ENCODE peak calls at places on chromosomes 1 and 21, in nine cellular contexts. One of them, this sample, is unnamed. For H3K4me1, the result is how much of the 10 kb centered on the place peaks cover.

GRCh38 chr1:114037952-114038867 is 58.9 kb downstream of the OLFML3 start:
- DNase-seq in fibroblast of lung: no peak
- DNase-seq in transverse colon: no peak
- DNase-seq in effector memory CD4-positive, alpha-beta T cell: no peak
- DNase-seq in pancreas: no peak
- DNase-seq in IMR-90: no peak
- DNase-seq in ovary: no peak
- DNase-seq in CD8-positive, alpha-beta memory T cell: no peak
- DNase-seq in neural progenitor cell: peak
- DNase-seq in this sample: no peak

GRCh38 chr1:31669786-31670582 is 25.3 kb upstream of the PEF1 start:
- DNase-seq in fibroblast of lung: peak
- DNase-seq in transverse colon: peak
- DNase-seq in effector memory CD4-positive, alpha-beta T cell: peak
- DNase-seq in pancreas: peak
- DNase-seq in IMR-90: peak
- DNase-seq in ovary: peak
- DNase-seq in CD8-positive, alpha-beta memory T cell: peak
- DNase-seq in neural progenitor cell: peak
- DNase-seq in this sample: no peak

GRCh38 chr1:117928881-117929339 is 511 bp downstream of the GDAP2 start:
- DNase-seq in fibroblast of lung: peak
- DNase-seq in transverse colon: peak
- DNase-seq in effector memory CD4-positive, alpha-beta T cell: peak
- DNase-seq in pancreas: peak
- DNase-seq in IMR-90: peak
- DNase-seq in ovary: no peak
- DNase-seq in CD8-positive, alpha-beta memory T cell: peak
- DNase-seq in neural progenitor cell: peak
- DNase-seq in this sample: peak

GRCh38 chr1:205396972-205397616 is 24.8 kb downstream of the LEMD1 start:
- DNase-seq in fibroblast of lung: peak
- DNase-seq in transverse colon: peak
- DNase-seq in effector memory CD4-positive, alpha-beta T cell: peak
- DNase-seq in pancreas: peak
- DNase-seq in IMR-90: peak
- DNase-seq in ovary: no peak
- DNase-seq in CD8-positive, alpha-beta memory T cell: peak
- DNase-seq in neural progenitor cell: peak
- DNase-seq in this sample: peak

GRCh38 chr1:99106274-99106673 is 101.6 kb upstream of the PLPPR5 start:
- DNase-seq in fibroblast of lung: no peak
- DNase-seq in transverse colon: no peak
- DNase-seq in effector memory CD4-positive, alpha-beta T cell: no peak
- DNase-seq in pancreas: no peak
- DNase-seq in IMR-90: no peak
- DNase-seq in ovary: no peak
- DNase-seq in CD8-positive, alpha-beta memory T cell: no peak
- DNase-seq in neural progenitor cell: no peak
- DNase-seq in this sample: no peak

GRCh38 chr1:21297975-21298374 is 7.7 kb upstream of the ECE1 start:
- DNase-seq in fibroblast of lung: peak
- DNase-seq in transverse colon: peak
- DNase-seq in effector memory CD4-positive, alpha-beta T cell: no peak
- DNase-seq in pancreas: no peak
- DNase-seq in IMR-90: no peak
- DNase-seq in ovary: no peak
- DNase-seq in CD8-positive, alpha-beta memory T cell: no peak
- DNase-seq in neural progenitor cell: no peak
- DNase-seq in this sample: no peak

GRCh38 chr1:228336308-228337030 is 70.2 kb downstream of the TRIM11 start:
- DNase-seq in fibroblast of lung: no peak
- DNase-seq in transverse colon: peak
- DNase-seq in effector memory CD4-positive, alpha-beta T cell: no peak
- DNase-seq in pancreas: no peak
- DNase-seq in IMR-90: peak
- DNase-seq in ovary: peak
- DNase-seq in CD8-positive, alpha-beta memory T cell: peak
- DNase-seq in neural progenitor cell: no peak
- DNase-seq in this sample: no peak

GRCh38 chr21:14523234-14523633 is 22.9 kb downstream of the SAMSN1 start:
- DNase-seq in fibroblast of lung: no peak
- DNase-seq in transverse colon: no peak
- DNase-seq in effector memory CD4-positive, alpha-beta T cell: no peak
- DNase-seq in pancreas: no peak
- DNase-seq in IMR-90: no peak
- DNase-seq in ovary: no peak
- DNase-seq in CD8-positive, alpha-beta memory T cell: no peak
- DNase-seq in neural progenitor cell: no peak
- DNase-seq in this sample: no peak

GRCh38 chr1:19450811-19451564 is 34.4 kb downstream of the CAPZB start:
- DNase-seq in fibroblast of lung: peak
- DNase-seq in transverse colon: no peak
- DNase-seq in effector memory CD4-positive, alpha-beta T cell: no peak
- DNase-seq in pancreas: no peak
- DNase-seq in IMR-90: peak
- DNase-seq in ovary: no peak
- DNase-seq in CD8-positive, alpha-beta memory T cell: no peak
- DNase-seq in neural progenitor cell: no peak
- DNase-seq in this sample: no peak

GRCh38 chr1:19454265-19455198 is 30.8 kb downstream of the CAPZB start:
- DNase-seq in fibroblast of lung: no peak
- DNase-seq in transverse colon: no peak
- DNase-seq in effector memory CD4-positive, alpha-beta T cell: no peak
- DNase-seq in pancreas: no peak
- DNase-seq in IMR-90: no peak
- DNase-seq in ovary: no peak
- DNase-seq in CD8-positive, alpha-beta memory T cell: no peak
- DNase-seq in neural progenitor cell: no peak
- DNase-seq in this sample: no peak

GRCh38 chr1:19453843-19454242 is 31.5 kb downstream of the CAPZB start:
- DNase-seq in fibroblast of lung: no peak
- DNase-seq in transverse colon: no peak
- DNase-seq in effector memory CD4-positive, alpha-beta T cell: no peak
- DNase-seq in pancreas: no peak
- DNase-seq in IMR-90: no peak
- DNase-seq in ovary: no peak
- DNase-seq in CD8-positive, alpha-beta memory T cell: no peak
- DNase-seq in neural progenitor cell: no peak
- DNase-seq in this sample: no peak

GRCh38 chr1:19449454-19450228 is 35.7 kb downstream of the CAPZB start:
- DNase-seq in fibroblast of lung: no peak
- DNase-seq in transverse colon: no peak
- DNase-seq in effector memory CD4-positive, alpha-beta T cell: no peak
- DNase-seq in pancreas: no peak
- DNase-seq in IMR-90: no peak
- DNase-seq in ovary: no peak
- DNase-seq in CD8-positive, alpha-beta memory T cell: no peak
- DNase-seq in neural progenitor cell: no peak
- DNase-seq in this sample: no peak

GRCh38 chr1:19452221-19452663 is 33.1 kb downstream of the CAPZB start:
- DNase-seq in fibroblast of lung: peak
- DNase-seq in transverse colon: no peak
- DNase-seq in effector memory CD4-positive, alpha-beta T cell: no peak
- DNase-seq in pancreas: no peak
- DNase-seq in IMR-90: peak
- DNase-seq in ovary: no peak
- DNase-seq in CD8-positive, alpha-beta memory T cell: no peak
- DNase-seq in neural progenitor cell: no peak
- DNase-seq in this sample: no peak
- H3K4me1 ChIP-seq in fibroblast of lung: half or more
- H3K4me1 ChIP-seq in transverse colon: half or more
- H3K4me1 ChIP-seq in effector memory CD4-positive, alpha-beta T cell: half or more
- H3K4me1 ChIP-seq in pancreas: under half
- H3K4me1 ChIP-seq in IMR-90: half or more
- H3K4me1 ChIP-seq in ovary: half or more
- H3K4me1 ChIP-seq in CD8-positive, alpha-beta memory T cell: half or more
- H3K4me1 ChIP-seq in neural progenitor cell: under half
- H3K4me1 ChIP-seq in this sample: under half

DNA sequence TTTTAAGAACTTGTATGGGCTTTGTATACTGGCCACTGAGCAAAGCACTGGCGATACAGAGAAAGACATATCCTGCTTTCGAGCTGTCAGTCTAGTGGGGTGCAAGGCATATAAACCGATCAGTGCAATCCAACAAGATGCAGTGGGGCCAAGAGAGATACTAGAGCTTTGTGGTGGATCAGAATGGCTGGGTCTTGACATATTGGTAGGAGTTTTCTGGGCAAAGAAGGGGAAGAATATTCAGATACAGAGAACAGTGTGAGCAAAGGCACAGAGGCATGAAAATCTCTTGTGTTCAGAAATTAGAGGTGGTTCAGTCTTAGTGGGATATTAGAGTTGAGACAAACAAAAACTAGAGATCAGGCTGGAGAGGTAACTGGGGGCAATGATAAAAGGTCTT is 49.2 kb downstream of the FOXO6 start:
- DNase-seq in fibroblast of lung: no peak
- DNase-seq in transverse colon: no peak
- DNase-seq in effector memory CD4-positive, alpha-beta T cell: no peak
- DNase-seq in pancreas: no peak
- DNase-seq in IMR-90: no peak
- DNase-seq in ovary: no peak
- DNase-seq in CD8-positive, alpha-beta memory T cell: no peak
- DNase-seq in neural progenitor cell: no peak
- DNase-seq in this sample: no peak
- H3K4me1 ChIP-seq in fibroblast of lung: under half
- H3K4me1 ChIP-seq in transverse colon: under half
- H3K4me1 ChIP-seq in effector memory CD4-positive, alpha-beta T cell: under half
- H3K4me1 ChIP-seq in pancreas: under half
- H3K4me1 ChIP-seq in IMR-90: under half
- H3K4me1 ChIP-seq in ovary: under half
- H3K4me1 ChIP-seq in CD8-positive, alpha-beta memory T cell: under half
- H3K4me1 ChIP-seq in neural progenitor cell: under half
- H3K4me1 ChIP-seq in this sample: under half

GRCh38 chr1:23558872-23559135 is 497 bp downstream of the ID3 start:
- DNase-seq in fibroblast of lung: no peak
- DNase-seq in transverse colon: no peak
- DNase-seq in effector memory CD4-positive, alpha-beta T cell: no peak
- DNase-seq in pancreas: no peak
- DNase-seq in IMR-90: no peak
- DNase-seq in ovary: no peak
- DNase-seq in CD8-positive, alpha-beta memory T cell: no peak
- DNase-seq in neural progenitor cell: no peak
- DNase-seq in this sample: no peak

GRCh38 chr1:23555949-23556640 is 3.2 kb downstream of the ID3 start:
- DNase-seq in fibroblast of lung: peak
- DNase-seq in transverse colon: peak
- DNase-seq in effector memory CD4-positive, alpha-beta T cell: no peak
- DNase-seq in pancreas: peak
- DNase-seq in IMR-90: peak
- DNase-seq in ovary: peak
- DNase-seq in CD8-positive, alpha-beta memory T cell: no peak
- DNase-seq in neural progenitor cell: peak
- DNase-seq in this sample: no peak

GRCh38 chr1:23556661-23557470 is 2.4 kb downstream of the ID3 start:
- DNase-seq in fibroblast of lung: peak
- DNase-seq in transverse colon: peak
- DNase-seq in effector memory CD4-positive, alpha-beta T cell: no peak
- DNase-seq in pancreas: peak
- DNase-seq in IMR-90: peak
- DNase-seq in ovary: no peak
- DNase-seq in CD8-positive, alpha-beta memory T cell: no peak
- DNase-seq in neural progenitor cell: peak
- DNase-seq in this sample: no peak

GRCh38 chr1:23558140-23558871 is 995 bp downstream of the ID3 start:
- DNase-seq in fibroblast of lung: peak
- DNase-seq in transverse colon: peak
- DNase-seq in effector memory CD4-positive, alpha-beta T cell: peak
- DNase-seq in pancreas: peak
- DNase-seq in IMR-90: peak
- DNase-seq in ovary: peak
- DNase-seq in CD8-positive, alpha-beta memory T cell: no peak
- DNase-seq in neural progenitor cell: peak
- DNase-seq in this sample: no peak

DNA sequence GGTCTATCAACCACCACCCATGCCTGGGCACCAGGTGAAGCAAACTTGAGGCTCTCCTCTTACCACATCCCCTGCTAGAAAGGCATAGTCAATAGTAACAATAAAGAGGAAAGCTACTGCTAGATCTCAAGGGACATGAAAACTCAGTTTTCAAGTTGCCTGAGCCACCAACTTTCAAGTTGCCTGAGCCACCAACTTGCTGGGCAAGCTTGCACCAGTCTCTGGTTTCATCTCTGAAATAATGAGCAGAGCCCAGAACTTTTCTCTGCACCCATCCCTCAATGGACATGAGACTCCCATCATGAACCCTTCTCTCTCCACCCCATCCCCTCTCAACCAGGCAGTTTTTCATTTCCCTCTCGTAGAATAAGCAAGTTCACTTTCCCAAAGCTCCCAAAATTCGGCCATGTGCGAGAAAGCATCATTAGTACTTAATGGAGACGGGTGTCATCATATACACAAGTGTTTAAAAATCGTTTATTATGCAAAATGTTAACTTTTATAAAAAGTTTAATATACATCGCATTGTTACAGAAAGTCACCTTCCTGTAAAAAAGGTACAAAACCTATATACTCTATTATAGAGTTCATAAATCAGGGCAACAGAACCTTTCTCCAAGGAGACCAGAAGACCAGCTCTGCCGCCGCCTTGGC is 1.7 kb downstream of the ID3 start:
- DNase-seq in fibroblast of lung: no peak
- DNase-seq in transverse colon: no peak
- DNase-seq in effector memory CD4-positive, alpha-beta T cell: no peak
- DNase-seq in pancreas: no peak
- DNase-seq in IMR-90: peak
- DNase-seq in ovary: no peak
- DNase-seq in CD8-positive, alpha-beta memory T cell: no peak
- DNase-seq in neural progenitor cell: no peak
- DNase-seq in this sample: no peak
- H3K4me1 ChIP-seq in fibroblast of lung: under half
- H3K4me1 ChIP-seq in transverse colon: under half
- H3K4me1 ChIP-seq in effector memory CD4-positive, alpha-beta T cell: under half
- H3K4me1 ChIP-seq in pancreas: under half
- H3K4me1 ChIP-seq in IMR-90: under half
- H3K4me1 ChIP-seq in ovary: under half
- H3K4me1 ChIP-seq in CD8-positive, alpha-beta memory T cell: half or more
- H3K4me1 ChIP-seq in neural progenitor cell: half or more
- H3K4me1 ChIP-seq in this sample: under half

GRCh38 chr21:38984982-38985422 is 179.3 kb downstream of the ETS2 start:
- DNase-seq in fibroblast of lung: peak
- DNase-seq in transverse colon: no peak
- DNase-seq in effector memory CD4-positive, alpha-beta T cell: no peak
- DNase-seq in pancreas: no peak
- DNase-seq in IMR-90: peak
- DNase-seq in ovary: peak
- DNase-seq in CD8-positive, alpha-beta memory T cell: no peak
- DNase-seq in neural progenitor cell: no peak
- DNase-seq in this sample: no peak

GRCh38 chr21:38985423-38986378 is 180.0 kb downstream of the ETS2 start:
- DNase-seq in fibroblast of lung: peak
- DNase-seq in transverse colon: peak
- DNase-seq in effector memory CD4-positive, alpha-beta T cell: no peak
- DNase-seq in pancreas: no peak
- DNase-seq in IMR-90: peak
- DNase-seq in ovary: peak
- DNase-seq in CD8-positive, alpha-beta memory T cell: no peak
- DNase-seq in neural progenitor cell: no peak
- DNase-seq in this sample: no peak

GRCh38 chr21:38983560-38983959 is 177.8 kb downstream of the ETS2 start:
- DNase-seq in fibroblast of lung: no peak
- DNase-seq in transverse colon: no peak
- DNase-seq in effector memory CD4-positive, alpha-beta T cell: no peak
- DNase-seq in pancreas: no peak
- DNase-seq in IMR-90: no peak
- DNase-seq in ovary: no peak
- DNase-seq in CD8-positive, alpha-beta memory T cell: no peak
- DNase-seq in neural progenitor cell: no peak
- DNase-seq in this sample: no peak

GRCh38 chr21:38982804-38983203 is 177.1 kb downstream of the ETS2 start:
- DNase-seq in fibroblast of lung: no peak
- DNase-seq in transverse colon: no peak
- DNase-seq in effector memory CD4-positive, alpha-beta T cell: no peak
- DNase-seq in pancreas: no peak
- DNase-seq in IMR-90: no peak
- DNase-seq in ovary: no peak
- DNase-seq in CD8-positive, alpha-beta memory T cell: no peak
- DNase-seq in neural progenitor cell: no peak
- DNase-seq in this sample: no peak

GRCh38 chr21:38984568-38984967 is 178.8 kb downstream of the ETS2 start:
- DNase-seq in fibroblast of lung: no peak
- DNase-seq in transverse colon: no peak
- DNase-seq in effector memory CD4-positive, alpha-beta T cell: no peak
- DNase-seq in pancreas: no peak
- DNase-seq in IMR-90: no peak
- DNase-seq in ovary: no peak
- DNase-seq in CD8-positive, alpha-beta memory T cell: no peak
- DNase-seq in neural progenitor cell: no peak
- DNase-seq in this sample: no peak
- H3K4me1 ChIP-seq in fibroblast of lung: under half
- H3K4me1 ChIP-seq in transverse colon: under half
- H3K4me1 ChIP-seq in effector memory CD4-positive, alpha-beta T cell: under half
- H3K4me1 ChIP-seq in pancreas: under half
- H3K4me1 ChIP-seq in IMR-90: under half
- H3K4me1 ChIP-seq in ovary: under half
- H3K4me1 ChIP-seq in CD8-positive, alpha-beta memory T cell: under half
- H3K4me1 ChIP-seq in neural progenitor cell: half or more
- H3K4me1 ChIP-seq in this sample: under half